ENCODE peak calls at places on chromosomes 6 and 20, in ten cellular contexts. J, B, L, I, P, H, D, G, T and V are unnamed samples.

GRCh38 chr6:148358196-148358785 is 15.7 kb downstream of the SASH1 start:
- DNase-seq in I (no peak), T (no peak), L (no peak), J (no peak), D (no peak), B (no peak), H (no peak), P (no peak), G (no peak), V (no peak)

GRCh38 chr6:133467231-133467981 is 226.2 kb downstream of the EYA4 start:
- DNase-seq in L (no peak), P (no peak), D (no peak), G (no peak), B (no peak), I (no peak), J (no peak), H (no peak), T (no peak), V (no peak)

GRCh38 chr6:137451926-137452325 is 42.3 kb downstream of the OLIG3 start:
- DNase-seq in P (no peak), J (no peak), L (no peak), T (no peak), I (no peak), H (no peak), D (no peak), B (no peak), G (no peak), V (no peak)

GRCh38 chr6:5671162-5671561 is 335.6 kb downstream of the NRN1 start:
- DNase-seq in H (no peak), T (no peak), I (no peak), L (peak; percentile 19), B (no peak), J (no peak), G (no peak), P (no peak), D (peak; percentile 47), V (no peak)

GRCh38 chr20:18857640-18858039 is 44.1 kb downstream of the SCP2D1 start:
- DNase-seq in J (no peak), L (no peak), I (no peak), G (no peak), B (no peak), H (no peak), D (no peak), P (no peak), T (no peak), V (no peak)

GRCh38 chr6:150503041-150503440 is 96.6 kb upstream of the PLEKHG1 start:
- DNase-seq in B (no peak), J (no peak), L (no peak), I (no peak), D (no peak), T (no peak), G (no peak), P (no peak), H (no peak), V (no peak)

GRCh38 chr6:85464260-85464644 is 14.4 kb downstream of the NT5E start:
- DNase-seq in J (no peak), D (no peak), B (peak; percentile 63), P (no peak), I (no peak), T (no peak), L (peak; percentile 59), H (no peak), G (no peak), V (no peak)

GRCh38 chr6:69865126-69865525 is 1.2 kb upstream of the COL19A1 start:
- DNase-seq in J (no peak), P (no peak), B (no peak), I (no peak), G (no peak), D (no peak), H (no peak), T (no peak), L (no peak), V (peak; percentile 33)

GRCh38 chr20:1929460-1929859 is 34.3 kb downstream of the SIRPA start:
- DNase-seq in I (no peak), L (no peak), G (no peak), J (no peak), T (no peak), H (no peak), P (no peak), B (no peak), D (no peak), V (no peak)

GRCh38 chr6:43125555-43125954 is 45.5 kb upstream of the SRF start:
- DNase-seq in L (no peak), J (no peak), P (no peak), T (no peak), I (no peak), B (no peak), G (no peak), H (no peak), D (no peak), V (no peak)

GRCh38 chr20:62716198-62716940 is 7.7 kb downstream of the NTSR1 start:
- DNase-seq in B (peak; percentile 55), I (no peak), D (no peak), L (peak; percentile 48), J (no peak), H (peak; percentile 26), T (peak; percentile 36), G (no peak), P (no peak), V (no peak)

GRCh38 chr6:27206806-27207205 is 40.7 kb upstream of the PRSS16 start:
- DNase-seq in L (no peak), D (no peak), P (no peak), B (no peak), T (no peak), I (no peak), G (no peak), J (no peak), H (no peak), V (no peak)

GRCh38 chr6:116217069-116217468 is 36.8 kb downstream of the TSPYL4 start:
- DNase-seq in H (no peak), L (no peak), J (no peak), P (peak; percentile 29), T (no peak), B (no peak), D (no peak), I (no peak), G (no peak), V (peak; percentile 65)

GRCh38 chr6:116876635-116877611 is at the start of gene RFX6:
- DNase-seq in H (no peak), B (no peak), P (no peak), T (no peak), I (no peak), L (no peak), D (peak; percentile 29), J (peak; percentile 5), G (no peak), V (no peak)

GRCh38 chr6:165967768-165968408 is 199.8 kb downstream of the TBXT start:
- DNase-seq in T (no peak), D (no peak), B (no peak), H (no peak), P (no peak), G (no peak), L (no peak), J (no peak), I (no peak), V (no peak)

GRCh38 chr6:167907837-167908681 is 81.3 kb downstream of the AFDN start:
- DNase-seq in J (no peak), G (no peak), T (no peak), P (peak; percentile 11), L (peak; percentile 13), H (no peak), I (no peak), D (no peak), B (no peak), V (peak; percentile 59)

GRCh38 chr6:80126657-80127350 is 20.3 kb downstream of the BCKDHB start:
- DNase-seq in B (no peak), P (no peak), J (no peak), T (no peak), H (no peak), G (no peak), I (no peak), L (no peak), D (no peak), V (no peak)

GRCh38 chr6:1439349-1439748 is 50.0 kb downstream of the FOXF2 start:
- DNase-seq in D (no peak), J (no peak), I (no peak), T (no peak), B (no peak), H (no peak), L (no peak), G (no peak), P (no peak), V (no peak)

GRCh38 chr6:118565317-118565960 is 17.3 kb downstream of the PLN start:
- DNase-seq in T (no peak), G (no peak), J (peak; percentile 17), D (no peak), P (peak; percentile 40), B (no peak), H (no peak), L (peak; percentile 20), I (no peak), V (peak; percentile 56)

GRCh38 chr20:45781391-45781931 is 10.2 kb downstream of the WFDC3 start:
- DNase-seq in J (no peak), B (no peak), T (no peak), H (no peak), I (no peak), G (no peak), L (peak; percentile 86), P (no peak), D (no peak), V (no peak)

GRCh38 chr6:43665376-43665775 is 20.5 kb downstream of the RSPH9 start:
- DNase-seq in I (no peak), G (no peak), D (no peak), H (no peak), L (no peak), B (no peak), P (no peak), T (no peak), J (no peak), V (no peak)

GRCh38 chr6:149364558-149364957 is 35.5 kb upstream of the SUMO4 start:
- DNase-seq in J (no peak), P (no peak), T (no peak), I (no peak), L (no peak), D (no peak), H (no peak), B (no peak), G (no peak), V (no peak)

GRCh38 chr20:23923891-23924435 is 44.4 kb upstream of the CST5 start:
- DNase-seq in B (no peak), H (no peak), P (no peak), I (no peak), T (no peak), J (no peak), L (no peak), D (no peak), G (no peak), V (no peak)

GRCh38 chr6:132115714-132116366 is 164.7 kb upstream of the CCN2 start:
- DNase-seq in P (no peak), D (no peak), L (no peak), T (no peak), H (no peak), J (no peak), G (no peak), B (no peak), I (no peak), V (no peak)

GRCh38 chr20:6583134-6583738 is 184.2 kb upstream of the BMP2 start:
- DNase-seq in D (peak; percentile 58), H (no peak), J (peak; percentile 11), I (no peak), T (no peak), G (no peak), P (no peak), B (no peak), L (no peak), V (peak; percentile 6)